ENCODE peak calls at places on chromosomes 3 and 15, in eight cellular contexts. One of them, this sample, is unnamed.

GRCh38 chr15:64749999-64750657 is 25.3 kb downstream of the RBPMS2 start:
- DNase-seq in hepatocyte: no peak
- DNase-seq in hypothalamus: no peak
- DNase-seq in iPS-NIHi11: peak
- DNase-seq in HS-27A: no peak
- DNase-seq in HTR-8/SVneo: peak
- DNase-seq in HCEC 1CT: no peak
- DNase-seq in bronchial epithelial cell: peak
- DNase-seq in this sample: no peak

GRCh38 chr3:23203651-23204111 is 554 bp downstream of the UBE2E2 start:
- DNase-seq in hepatocyte: peak
- DNase-seq in hypothalamus: peak
- DNase-seq in iPS-NIHi11: peak
- DNase-seq in HS-27A: no peak
- DNase-seq in HTR-8/SVneo: peak
- DNase-seq in HCEC 1CT: peak
- DNase-seq in bronchial epithelial cell: peak
- DNase-seq in this sample: no peak

GRCh38 chr3:97884724-97885123 is 62.9 kb downstream of the CRYBG3 start:
- DNase-seq in hepatocyte: no peak
- DNase-seq in hypothalamus: no peak
- DNase-seq in iPS-NIHi11: no peak
- DNase-seq in HS-27A: no peak
- DNase-seq in HTR-8/SVneo: no peak
- DNase-seq in HCEC 1CT: no peak
- DNase-seq in bronchial epithelial cell: no peak
- DNase-seq in this sample: no peak

GRCh38 chr3:147574622-147575021 is 165.5 kb downstream of the ZIC1 start:
- DNase-seq in hepatocyte: no peak
- DNase-seq in hypothalamus: no peak
- DNase-seq in iPS-NIHi11: no peak
- DNase-seq in HS-27A: no peak
- DNase-seq in HTR-8/SVneo: no peak
- DNase-seq in HCEC 1CT: no peak
- DNase-seq in bronchial epithelial cell: no peak
- DNase-seq in this sample: no peak

GRCh38 chr3:179929091-179929529 is 107.6 kb downstream of the PEX5L start:
- DNase-seq in hepatocyte: peak
- DNase-seq in hypothalamus: no peak
- DNase-seq in iPS-NIHi11: peak
- DNase-seq in HS-27A: peak
- DNase-seq in HTR-8/SVneo: peak
- DNase-seq in HCEC 1CT: peak
- DNase-seq in bronchial epithelial cell: peak
- DNase-seq in this sample: no peak

GRCh38 chr3:32203854-32204253 is 34.6 kb upstream of the CMTM8 start:
- DNase-seq in hepatocyte: peak
- DNase-seq in hypothalamus: no peak
- DNase-seq in iPS-NIHi11: no peak
- DNase-seq in HS-27A: no peak
- DNase-seq in HTR-8/SVneo: peak
- DNase-seq in HCEC 1CT: peak
- DNase-seq in bronchial epithelial cell: peak
- DNase-seq in this sample: no peak

GRCh38 chr15:68631621-68632051 is 52.8 kb downstream of the CORO2B start:
- DNase-seq in hepatocyte: no peak
- DNase-seq in hypothalamus: no peak
- DNase-seq in iPS-NIHi11: peak
- DNase-seq in HS-27A: no peak
- DNase-seq in HTR-8/SVneo: no peak
- DNase-seq in HCEC 1CT: no peak
- DNase-seq in bronchial epithelial cell: no peak
- DNase-seq in this sample: no peak

GRCh38 chr15:89645680-89646079 is 9.6 kb downstream of the KIF7 start:
- DNase-seq in hepatocyte: no peak
- DNase-seq in hypothalamus: no peak
- DNase-seq in iPS-NIHi11: no peak
- DNase-seq in HS-27A: no peak
- DNase-seq in HTR-8/SVneo: no peak
- DNase-seq in HCEC 1CT: no peak
- DNase-seq in bronchial epithelial cell: no peak
- DNase-seq in this sample: no peak

GRCh38 chr15:70017796-70018195 is 79.9 kb downstream of the TLE3 start:
- DNase-seq in hepatocyte: no peak
- DNase-seq in hypothalamus: no peak
- DNase-seq in iPS-NIHi11: no peak
- DNase-seq in HS-27A: no peak
- DNase-seq in HTR-8/SVneo: no peak
- DNase-seq in HCEC 1CT: no peak
- DNase-seq in bronchial epithelial cell: no peak
- DNase-seq in this sample: no peak

GRCh38 chr15:32030795-32031194 is 480 bp downstream of the CHRNA7 start:
- DNase-seq in hepatocyte: peak
- DNase-seq in hypothalamus: no peak
- DNase-seq in iPS-NIHi11: peak
- DNase-seq in HS-27A: no peak
- DNase-seq in HTR-8/SVneo: no peak
- DNase-seq in HCEC 1CT: no peak
- DNase-seq in bronchial epithelial cell: no peak
- DNase-seq in this sample: no peak

GRCh38 chr3:125300416-125300815 is 74.7 kb downstream of the ZNF148 start:
- DNase-seq in hepatocyte: no peak
- DNase-seq in hypothalamus: no peak
- DNase-seq in iPS-NIHi11: no peak
- DNase-seq in HS-27A: peak
- DNase-seq in HTR-8/SVneo: peak
- DNase-seq in HCEC 1CT: peak
- DNase-seq in bronchial epithelial cell: peak
- DNase-seq in this sample: no peak

GRCh38 chr3:143529018-143529478 is 319.2 kb downstream of the SLC9A9 start:
- DNase-seq in hepatocyte: no peak
- DNase-seq in hypothalamus: no peak
- DNase-seq in iPS-NIHi11: no peak
- DNase-seq in HS-27A: no peak
- DNase-seq in HTR-8/SVneo: no peak
- DNase-seq in HCEC 1CT: no peak
- DNase-seq in bronchial epithelial cell: no peak
- DNase-seq in this sample: no peak

GRCh38 chr3:184339016-184339415 is 1.6 kb downstream of the FAM131A start:
- DNase-seq in hepatocyte: no peak
- DNase-seq in hypothalamus: no peak
- DNase-seq in iPS-NIHi11: no peak
- DNase-seq in HS-27A: no peak
- DNase-seq in HTR-8/SVneo: no peak
- DNase-seq in HCEC 1CT: no peak
- DNase-seq in bronchial epithelial cell: peak
- DNase-seq in this sample: no peak

GRCh38 chr3:172685331-172686214 is 25.3 kb downstream of the NCEH1 start:
- DNase-seq in hepatocyte: no peak
- DNase-seq in hypothalamus: no peak
- DNase-seq in iPS-NIHi11: no peak
- DNase-seq in HS-27A: no peak
- DNase-seq in HTR-8/SVneo: no peak
- DNase-seq in HCEC 1CT: peak
- DNase-seq in bronchial epithelial cell: peak
- DNase-seq in this sample: no peak

GRCh38 chr15:70636540-70637165 is 126.7 kb downstream of the UACA start:
- DNase-seq in hepatocyte: peak
- DNase-seq in hypothalamus: no peak
- DNase-seq in iPS-NIHi11: no peak
- DNase-seq in HS-27A: no peak
- DNase-seq in HTR-8/SVneo: peak
- DNase-seq in HCEC 1CT: no peak
- DNase-seq in bronchial epithelial cell: no peak
- DNase-seq in this sample: peak

GRCh38 chr3:33833408-33834116 is 35.1 kb downstream of the PDCD6IP start:
- DNase-seq in hepatocyte: no peak
- DNase-seq in hypothalamus: no peak
- DNase-seq in iPS-NIHi11: peak
- DNase-seq in HS-27A: no peak
- DNase-seq in HTR-8/SVneo: no peak
- DNase-seq in HCEC 1CT: no peak
- DNase-seq in bronchial epithelial cell: no peak
- DNase-seq in this sample: no peak

GRCh38 chr3:187274315-187274976 is 17.1 kb downstream of the MASP1 start:
- DNase-seq in hepatocyte: no peak
- DNase-seq in hypothalamus: no peak
- DNase-seq in iPS-NIHi11: no peak
- DNase-seq in HS-27A: no peak
- DNase-seq in HTR-8/SVneo: no peak
- DNase-seq in HCEC 1CT: no peak
- DNase-seq in bronchial epithelial cell: no peak
- DNase-seq in this sample: no peak

GRCh38 chr3:31981206-31982181 is at the start of the genes OSBPL10 and ZNF860:
- DNase-seq in hepatocyte: peak
- DNase-seq in hypothalamus: peak
- DNase-seq in iPS-NIHi11: peak
- DNase-seq in HS-27A: peak
- DNase-seq in HTR-8/SVneo: peak
- DNase-seq in HCEC 1CT: peak
- DNase-seq in bronchial epithelial cell: peak
- DNase-seq in this sample: peak

GRCh38 chr3:23086366-23086765 is 116.8 kb upstream of the UBE2E2 start:
- DNase-seq in hepatocyte: no peak
- DNase-seq in hypothalamus: no peak
- DNase-seq in iPS-NIHi11: no peak
- DNase-seq in HS-27A: no peak
- DNase-seq in HTR-8/SVneo: no peak
- DNase-seq in HCEC 1CT: no peak
- DNase-seq in bronchial epithelial cell: no peak
- DNase-seq in this sample: no peak

GRCh38 chr3:149245738-149246451 is 24.3 kb upstream of the CP start:
- DNase-seq in hepatocyte: peak
- DNase-seq in hypothalamus: no peak
- DNase-seq in iPS-NIHi11: no peak
- DNase-seq in HS-27A: no peak
- DNase-seq in HTR-8/SVneo: peak
- DNase-seq in HCEC 1CT: peak
- DNase-seq in bronchial epithelial cell: peak
- DNase-seq in this sample: peak

GRCh38 chr3:42655980-42656679 is 2.6 kb downstream of the ZBTB47 start:
- DNase-seq in hepatocyte: peak
- DNase-seq in hypothalamus: no peak
- DNase-seq in iPS-NIHi11: no peak
- DNase-seq in HS-27A: no peak
- DNase-seq in HTR-8/SVneo: no peak
- DNase-seq in HCEC 1CT: peak
- DNase-seq in bronchial epithelial cell: peak
- DNase-seq in this sample: peak

GRCh38 chr15:81419304-81419943 is 45.4 kb upstream of the TMC3 start:
- DNase-seq in hepatocyte: no peak
- DNase-seq in hypothalamus: no peak
- DNase-seq in iPS-NIHi11: peak
- DNase-seq in HS-27A: no peak
- DNase-seq in HTR-8/SVneo: peak
- DNase-seq in HCEC 1CT: no peak
- DNase-seq in bronchial epithelial cell: peak
- DNase-seq in this sample: no peak

GRCh38 chr3:58880182-58880581 is 169.6 kb downstream of the CFAP20DC start:
- DNase-seq in hepatocyte: no peak
- DNase-seq in hypothalamus: no peak
- DNase-seq in iPS-NIHi11: no peak
- DNase-seq in HS-27A: no peak
- DNase-seq in HTR-8/SVneo: no peak
- DNase-seq in HCEC 1CT: peak
- DNase-seq in bronchial epithelial cell: peak
- DNase-seq in this sample: no peak

This sample was measured in SJSA1.